ENCODE peak calls at places on chromosomes 11 and 22, in four cellular contexts. One of them, this sample, is unnamed.

GRCh38 chr22:29700949-29701927 is 18.6 kb upstream of the CABP7 start:
- DNase-seq in HCT116: peak
- DNase-seq in GM23338: peak
- DNase-seq in lung: peak
- DNase-seq in this sample: peak

GRCh38 chr11:128775513-128775912 is 81.6 kb downstream of the FLI1 start:
- DNase-seq in HCT116: no peak
- DNase-seq in lung: no peak
- DNase-seq in GM23338: no peak
- DNase-seq in this sample: no peak

GRCh38 chr11:47143322-47143721 is 33.4 kb downstream of the ARFGAP2 start:
- DNase-seq in lung: no peak
- DNase-seq in GM23338: no peak
- DNase-seq in HCT116: no peak
- DNase-seq in this sample: no peak

GRCh38 chr11:95301497-95301896 is 70.5 kb upstream of the SESN3 start:
- DNase-seq in HCT116: no peak
- DNase-seq in GM23338: no peak
- DNase-seq in lung: peak
- DNase-seq in this sample: no peak

GRCh38 chr11:8288824-8289223 is 25.1 kb upstream of the LMO1 start:
- DNase-seq in GM23338: no peak
- DNase-seq in HCT116: no peak
- DNase-seq in lung: no peak
- DNase-seq in this sample: no peak

GRCh38 chr11:35009191-35009940 is 92.9 kb downstream of the PDHX start:
- DNase-seq in HCT116: peak
- DNase-seq in lung: peak
- DNase-seq in GM23338: no peak
- DNase-seq in this sample: no peak

GRCh38 chr11:65826972-65827773 is 6.6 kb upstream of the SNX32 start:
- DNase-seq in GM23338: no peak
- DNase-seq in HCT116: no peak
- DNase-seq in lung: no peak
- DNase-seq in this sample: no peak

GRCh38 chr11:47448566-47449427 is at the start of gene RAPSN:
- DNase-seq in lung: no peak
- DNase-seq in HCT116: no peak
- DNase-seq in GM23338: no peak
- DNase-seq in this sample: no peak

GRCh38 chr11:67780056-67780455 is 105.6 kb upstream of the ALDH3B2 start:
- DNase-seq in GM23338: no peak
- DNase-seq in lung: no peak
- DNase-seq in HCT116: no peak
- DNase-seq in this sample: no peak

GRCh38 chr11:2190670-2191471 is 19.3 kb upstream of the TH start:
- DNase-seq in lung: no peak
- DNase-seq in HCT116: no peak
- DNase-seq in GM23338: no peak
- DNase-seq in this sample: no peak

GRCh38 chr11:61963016-61963281 is 4.5 kb downstream of the FTH1 start:
- DNase-seq in HCT116: no peak
- DNase-seq in lung: no peak
- DNase-seq in GM23338: no peak
- DNase-seq in this sample: no peak

DNA sequence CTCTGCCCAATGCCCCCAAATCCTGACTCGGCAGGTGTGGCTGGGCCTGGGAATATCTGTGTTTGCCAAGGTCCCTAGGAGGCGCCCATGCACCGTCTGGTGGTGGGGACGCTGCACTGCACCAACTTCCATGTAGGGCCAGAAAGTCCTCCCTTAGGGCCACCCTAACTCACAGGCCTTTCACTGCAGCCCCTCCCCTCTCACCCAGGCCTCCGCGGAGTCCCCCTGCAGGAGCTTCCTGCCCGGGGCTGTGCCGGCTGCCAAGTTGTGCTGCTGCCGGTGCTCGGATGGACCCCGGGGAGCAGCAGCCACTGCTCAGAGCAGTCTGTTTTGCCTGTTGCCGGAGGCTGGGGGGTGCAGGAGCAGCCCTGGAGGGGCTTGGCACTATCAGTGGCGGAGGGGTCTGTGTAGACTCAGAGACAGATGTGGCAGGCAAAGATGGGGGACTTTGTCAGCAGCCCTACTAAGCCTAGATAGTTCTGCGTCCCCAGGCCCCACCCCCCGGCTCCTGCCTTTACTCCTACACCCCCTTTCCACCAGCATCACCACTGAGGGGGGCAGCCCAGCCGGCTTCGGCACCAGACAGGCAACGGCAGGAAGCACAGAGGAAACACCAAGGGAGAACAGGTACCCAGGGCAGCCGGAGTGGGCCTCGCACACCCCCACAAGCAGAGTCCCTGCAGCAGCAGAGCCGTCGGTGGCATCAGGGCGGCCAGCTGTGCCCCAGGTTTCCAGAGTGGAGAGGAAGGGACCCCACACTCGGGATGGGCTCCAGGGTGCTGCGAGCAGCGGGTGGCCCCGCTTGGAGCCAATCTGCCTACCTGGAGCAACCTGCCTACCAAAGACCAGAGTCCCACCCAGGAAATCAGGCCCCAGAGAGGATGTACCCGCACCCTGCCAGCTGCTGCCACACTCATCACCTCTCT is 124.3 kb downstream of the TRIM29 start:
- DNase-seq in lung: no peak
- DNase-seq in HCT116: peak
- DNase-seq in GM23338: peak
- DNase-seq in this sample: peak
- TF ChIP-seq CTCF in lung: no peak
- TF ChIP-seq CTCF in HCT116: peak
- TF ChIP-seq CTCF in GM23338: peak
- TF ChIP-seq CTCF in this sample: peak

DNA sequence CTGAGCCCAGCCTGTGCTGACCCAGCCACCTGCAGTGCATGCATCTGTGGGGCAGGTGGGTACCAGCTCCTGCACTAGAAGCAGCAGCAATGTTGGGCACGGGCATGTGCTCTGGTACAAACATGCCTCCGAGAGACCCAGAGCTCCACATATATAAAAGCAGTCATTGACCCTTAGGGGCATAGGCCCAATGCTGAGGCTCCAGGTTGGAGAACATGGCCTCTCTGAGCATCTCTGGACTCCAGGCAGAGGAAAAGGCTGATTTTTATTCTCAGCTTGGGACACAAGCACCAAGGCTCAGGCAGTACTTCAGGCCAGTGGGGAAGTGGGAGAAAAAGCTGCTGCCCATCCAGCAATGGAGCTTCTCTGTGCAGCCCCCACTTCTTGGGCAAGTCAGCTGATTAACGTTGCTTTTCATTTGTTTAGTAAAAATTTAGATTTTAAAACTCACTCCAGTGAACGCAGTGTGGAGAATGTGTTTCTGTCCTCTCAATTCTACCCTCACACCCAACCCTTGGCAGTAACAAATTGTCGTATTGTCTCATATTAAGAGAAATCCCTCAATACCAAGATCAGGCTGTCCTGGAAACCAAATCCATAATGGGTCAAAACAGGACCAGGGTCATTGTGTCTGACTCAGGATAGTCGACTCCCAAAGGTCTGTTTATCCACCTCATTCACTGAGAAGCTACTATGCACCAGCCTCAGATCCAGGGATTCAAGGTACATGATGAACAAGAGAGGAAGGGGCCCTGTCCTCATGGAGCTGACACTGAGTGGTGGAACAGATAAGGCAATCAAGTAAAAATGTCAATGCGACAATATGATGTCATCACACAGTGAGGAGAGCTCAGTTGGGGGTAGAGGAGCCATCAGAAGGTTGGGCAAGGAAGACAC is 50.6 kb upstream of the TOP3B start:
- DNase-seq in HCT116: no peak
- DNase-seq in GM23338: no peak
- DNase-seq in lung: no peak
- DNase-seq in this sample: no peak
- TF ChIP-seq CTCF in HCT116: no peak
- TF ChIP-seq CTCF in GM23338: no peak
- TF ChIP-seq CTCF in lung: no peak
- TF ChIP-seq CTCF in this sample: no peak

DNA sequence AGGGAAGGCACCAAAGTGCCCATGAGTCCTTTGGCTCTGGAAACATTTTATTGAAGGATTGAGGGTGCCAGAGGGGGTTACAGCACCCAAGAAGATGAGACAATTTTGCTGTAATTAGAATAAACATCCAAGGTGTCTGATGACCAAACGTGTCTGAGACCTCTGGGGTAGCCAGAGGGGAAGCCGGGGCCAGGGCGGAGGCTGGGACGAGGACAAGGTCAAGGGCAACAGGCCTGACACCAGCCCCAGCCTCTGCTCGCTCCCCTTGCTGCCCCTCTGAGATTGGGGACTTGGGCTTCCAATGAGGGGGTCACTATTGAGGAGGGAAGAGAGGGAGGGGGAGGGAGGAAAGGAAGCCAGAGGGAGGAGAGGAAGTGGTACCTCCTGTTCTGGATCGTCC is 25.6 kb downstream of the TMPRSS6 start:
- DNase-seq in lung: no peak
- DNase-seq in HCT116: no peak
- DNase-seq in GM23338: no peak
- DNase-seq in this sample: no peak
- TF ChIP-seq CTCF in lung: no peak
- TF ChIP-seq CTCF in HCT116: no peak
- TF ChIP-seq CTCF in GM23338: no peak
- TF ChIP-seq CTCF in this sample: no peak

GRCh38 chr11:44823006-44823405 is 96.2 kb downstream of the TSPAN18 start:
- DNase-seq in GM23338: peak
- DNase-seq in lung: no peak
- DNase-seq in HCT116: no peak
- DNase-seq in this sample: no peak
- TF ChIP-seq CTCF in GM23338: peak
- TF ChIP-seq CTCF in lung: no peak
- TF ChIP-seq CTCF in HCT116: no peak
- TF ChIP-seq CTCF in this sample: no peak

DNA sequence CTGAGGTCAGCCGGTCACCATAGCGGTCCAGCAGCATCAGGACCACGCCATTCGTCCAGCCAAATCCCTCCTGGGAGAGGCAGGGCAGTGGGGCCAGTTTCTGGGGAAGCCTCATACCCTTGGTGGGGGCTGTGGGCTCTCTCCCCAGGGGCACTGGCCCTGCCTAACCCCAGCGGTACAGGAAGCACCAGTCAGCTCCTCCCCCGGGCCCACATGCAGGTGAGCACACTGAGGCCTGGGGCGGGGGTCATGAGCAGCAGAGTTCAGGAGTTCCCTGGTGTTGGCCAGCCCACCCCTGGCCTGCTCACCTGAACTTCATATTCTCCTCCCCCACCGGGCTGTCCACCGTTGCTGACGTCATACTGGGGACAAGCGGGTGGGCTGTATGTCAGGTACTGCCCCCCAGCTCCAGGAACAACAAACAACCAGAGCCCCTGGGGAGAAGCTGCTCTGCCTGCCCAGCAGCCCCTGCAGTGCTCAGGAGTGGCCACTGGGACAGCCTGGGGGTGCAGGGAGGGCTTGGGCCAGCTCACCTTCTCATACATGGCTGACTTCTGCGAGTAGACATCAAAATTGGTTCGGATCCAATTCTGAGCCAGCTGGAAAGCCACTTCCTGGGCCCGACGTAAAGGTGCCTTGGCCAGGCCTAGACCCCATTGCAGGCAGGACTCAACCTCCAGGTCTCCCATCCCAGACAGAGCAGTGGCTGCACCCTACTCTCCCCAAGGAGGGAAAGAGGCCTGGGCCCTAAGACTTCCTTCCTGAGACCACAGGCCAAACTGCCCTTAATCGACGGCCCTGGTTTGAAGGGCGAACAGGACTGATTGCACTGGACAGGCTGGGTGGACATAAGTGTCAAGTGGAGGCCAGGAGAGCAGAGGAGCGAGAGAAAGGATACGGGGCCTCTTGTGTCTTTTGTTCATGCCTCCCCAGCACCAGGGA is 20.8 kb downstream of the TREH start:
- DNase-seq in HCT116: no peak
- DNase-seq in GM23338: peak
- DNase-seq in lung: no peak
- DNase-seq in this sample: no peak
- TF ChIP-seq CTCF in HCT116: no peak
- TF ChIP-seq CTCF in GM23338: no peak
- TF ChIP-seq CTCF in lung: no peak
- TF ChIP-seq CTCF in this sample: no peak

DNA sequence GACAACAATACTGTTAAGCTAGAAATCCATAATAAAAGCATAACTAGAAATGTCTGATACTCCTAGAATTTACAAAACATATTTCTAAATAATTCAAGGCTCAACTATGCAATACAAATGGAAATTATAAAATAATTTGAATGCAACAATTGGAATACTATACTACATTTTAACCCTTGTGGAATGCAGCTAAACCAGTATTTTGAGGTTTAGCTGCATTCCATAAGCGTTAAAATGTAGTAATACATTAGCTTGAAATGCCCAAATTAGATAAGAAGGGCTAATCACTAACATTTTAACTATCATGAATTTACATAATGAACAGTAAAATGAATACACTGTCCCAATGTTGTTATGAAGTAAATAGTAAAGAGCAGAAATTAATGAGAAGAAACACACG is 617.2 kb upstream of the CHORDC1 start:
- DNase-seq in GM23338: peak
- DNase-seq in HCT116: no peak
- DNase-seq in lung: no peak
- DNase-seq in this sample: no peak
- TF ChIP-seq CTCF in GM23338: no peak
- TF ChIP-seq CTCF in HCT116: no peak
- TF ChIP-seq CTCF in lung: no peak
- TF ChIP-seq CTCF in this sample: no peak

DNA sequence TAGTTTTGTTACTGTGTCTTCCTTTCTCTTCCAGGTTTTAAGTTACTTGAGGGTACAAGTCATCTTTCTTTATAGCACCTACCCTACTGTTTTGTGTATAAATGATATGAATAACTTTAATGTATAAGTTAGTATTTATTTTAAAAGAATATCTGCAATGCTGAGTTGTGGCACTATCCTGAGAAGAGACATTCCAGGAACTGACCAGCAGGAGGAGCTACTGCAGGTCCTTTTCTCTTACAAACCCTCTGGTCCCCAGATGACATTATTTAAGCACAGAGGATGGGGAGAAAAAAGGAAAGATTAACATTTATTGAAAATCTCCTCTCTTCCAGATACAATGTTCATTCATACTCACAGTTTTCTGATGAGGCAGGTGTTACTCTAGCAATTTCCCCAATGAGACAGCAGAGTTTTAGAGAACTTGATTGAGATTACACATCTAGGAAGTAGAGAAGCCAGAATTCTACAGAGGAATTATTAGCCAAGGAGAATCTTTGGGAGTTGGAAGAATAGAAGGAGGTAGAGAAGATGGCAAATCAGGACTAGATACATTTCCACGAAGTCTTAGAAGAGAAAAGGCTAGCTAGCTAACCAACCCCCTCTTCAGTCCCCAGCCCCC is 541.2 kb upstream of the API5 start:
- DNase-seq in GM23338: peak
- DNase-seq in HCT116: no peak
- DNase-seq in lung: no peak
- DNase-seq in this sample: peak
- TF ChIP-seq CTCF in GM23338: peak
- TF ChIP-seq CTCF in HCT116: no peak
- TF ChIP-seq CTCF in lung: peak
- TF ChIP-seq CTCF in this sample: peak

GRCh38 chr11:64271339-64272132 is 12.9 kb downstream of the BAD start:
- DNase-seq in GM23338: peak
- DNase-seq in HCT116: no peak
- DNase-seq in lung: peak
- DNase-seq in this sample: peak
- TF ChIP-seq CTCF in GM23338: peak
- TF ChIP-seq CTCF in HCT116: no peak
- TF ChIP-seq CTCF in lung: peak
- TF ChIP-seq CTCF in this sample: no peak

This sample was measured in mucosa of descending colon.